ENCODE peak calls at places on chromosome 4, in five cellular contexts. A is cardiac fibroblast, F is RCC 7860, P is astrocyte of the cerebellum, Q is posterior cingulate gyrus. L is an unnamed sample.
A peak's percentile ranks its signal among the peaks of the same experiment; 100 is the strongest.

GRCh38 chr4:158958489-158959270 is 144.2 kb upstream of the RAPGEF2 start:
- DNase-seq in A (no peak), F (no peak), P (no peak), Q (no peak), L (no peak)

GRCh38 chr4:30454504-30454903 is 265.7 kb upstream of the PCDH7 start:
- DNase-seq in A (no peak), F (no peak), P (no peak), Q (no peak), L (no peak)

GRCh38 chr4:39042365-39042764 is 10.2 kb upstream of the TMEM156 start:
- DNase-seq in A (no peak), F (no peak), P (no peak), Q (no peak), L (no peak)

GRCh38 chr4:169418846-169419245 is 148.1 kb upstream of the SH3RF1 start:
- DNase-seq in A (no peak), F (no peak), P (no peak), Q (no peak), L (no peak)

GRCh38 chr4:38752393-38752961 is 30.3 kb downstream of the TLR10 start:
- DNase-seq in A (peak; percentile 62), F (peak; percentile 63), P (peak; percentile 49), Q (no peak), L (no peak)

GRCh38 chr4:161256716-161257115 is 907.1 kb downstream of the FSTL5 start:
- DNase-seq in A (no peak), F (no peak), P (no peak), Q (no peak), L (no peak)

GRCh38 chr4:145840801-145841200 is 97.8 kb downstream of the ZNF827 start:
- DNase-seq in A (no peak), F (no peak), P (no peak), Q (no peak), L (no peak)

GRCh38 chr4:152052431-152053057 is 291.7 kb upstream of the GATB start:
- DNase-seq in A (peak; percentile 14), F (no peak), P (no peak), Q (no peak), L (no peak)

GRCh38 chr4:77193511-77194236 is 36.7 kb downstream of the CCNG2 start:
- DNase-seq in A (no peak), F (no peak), P (no peak), Q (no peak), L (no peak)

GRCh38 chr4:83723609-83724008 is 187.7 kb downstream of the GPAT3 start:
- DNase-seq in A (no peak), F (no peak), P (no peak), Q (no peak), L (no peak)

GRCh38 chr4:12137556-12137955 is 708.9 kb upstream of the HS3ST1 start:
- DNase-seq in A (no peak), F (no peak), P (no peak), Q (no peak), L (no peak)